ENCODE peak calls at places on chromosomes 13 and 19, in eight cellular contexts. One of them, this sample, is unnamed.

GRCh38 chr19:12955996-12956395 is 1.0 kb downstream of the GADD45GIP1 start:
- ATAC-seq in pancreas: no peak
- ATAC-seq in central memory CD8-positive, alpha-beta T cell: no peak
- ATAC-seq in body of pancreas: no peak
- ATAC-seq in psoas muscle: no peak
- ATAC-seq in T-helper 17 cell: no peak
- ATAC-seq in activated CD4-positive, CD25-positive, alpha-beta regulatory T cell treated with anti-CD3 and anti-CD28 coated beads, Interleukin-2, amount 50 U/mL, for 24 hours: no peak
- ATAC-seq in effector memory CD8-positive, alpha-beta T cell: no peak
- ATAC-seq in this sample: peak

GRCh38 chr19:29672933-29673336 is 7.7 kb downstream of the PLEKHF1 start:
- ATAC-seq in T-helper 17 cell: peak
- ATAC-seq in effector memory CD8-positive, alpha-beta T cell: peak
- ATAC-seq in body of pancreas: no peak
- ATAC-seq in activated CD4-positive, CD25-positive, alpha-beta regulatory T cell treated with anti-CD3 and anti-CD28 coated beads, Interleukin-2, amount 50 U/mL, for 24 hours: peak
- ATAC-seq in psoas muscle: no peak
- ATAC-seq in pancreas: no peak
- ATAC-seq in central memory CD8-positive, alpha-beta T cell: peak
- ATAC-seq in this sample: peak

GRCh38 chr19:16340092-16340491 is 15.5 kb downstream of the KLF2 start:
- ATAC-seq in effector memory CD8-positive, alpha-beta T cell: no peak
- ATAC-seq in T-helper 17 cell: no peak
- ATAC-seq in psoas muscle: no peak
- ATAC-seq in pancreas: no peak
- ATAC-seq in central memory CD8-positive, alpha-beta T cell: no peak
- ATAC-seq in body of pancreas: no peak
- ATAC-seq in activated CD4-positive, CD25-positive, alpha-beta regulatory T cell treated with anti-CD3 and anti-CD28 coated beads, Interleukin-2, amount 50 U/mL, for 24 hours: no peak
- ATAC-seq in this sample: no peak

GRCh38 chr13:31227063-31227462 is 27.3 kb downstream of the B3GLCT start:
- ATAC-seq in central memory CD8-positive, alpha-beta T cell: no peak
- ATAC-seq in effector memory CD8-positive, alpha-beta T cell: no peak
- ATAC-seq in activated CD4-positive, CD25-positive, alpha-beta regulatory T cell treated with anti-CD3 and anti-CD28 coated beads, Interleukin-2, amount 50 U/mL, for 24 hours: no peak
- ATAC-seq in psoas muscle: no peak
- ATAC-seq in T-helper 17 cell: no peak
- ATAC-seq in body of pancreas: no peak
- ATAC-seq in pancreas: no peak
- ATAC-seq in this sample: no peak

GRCh38 chr13:94535775-94536174 is 56.3 kb upstream of the DCT start:
- ATAC-seq in psoas muscle: no peak
- ATAC-seq in effector memory CD8-positive, alpha-beta T cell: no peak
- ATAC-seq in central memory CD8-positive, alpha-beta T cell: no peak
- ATAC-seq in body of pancreas: no peak
- ATAC-seq in activated CD4-positive, CD25-positive, alpha-beta regulatory T cell treated with anti-CD3 and anti-CD28 coated beads, Interleukin-2, amount 50 U/mL, for 24 hours: no peak
- ATAC-seq in T-helper 17 cell: no peak
- ATAC-seq in pancreas: no peak
- ATAC-seq in this sample: no peak

GRCh38 chr13:30567072-30567471 is 50.6 kb upstream of the USPL1 start:
- ATAC-seq in psoas muscle: no peak
- ATAC-seq in central memory CD8-positive, alpha-beta T cell: no peak
- ATAC-seq in effector memory CD8-positive, alpha-beta T cell: peak
- ATAC-seq in pancreas: no peak
- ATAC-seq in activated CD4-positive, CD25-positive, alpha-beta regulatory T cell treated with anti-CD3 and anti-CD28 coated beads, Interleukin-2, amount 50 U/mL, for 24 hours: no peak
- ATAC-seq in body of pancreas: no peak
- ATAC-seq in T-helper 17 cell: no peak
- ATAC-seq in this sample: no peak

GRCh38 chr13:80273717-80274116 is 67.2 kb downstream of the SPRY2 start:
- ATAC-seq in effector memory CD8-positive, alpha-beta T cell: no peak
- ATAC-seq in central memory CD8-positive, alpha-beta T cell: no peak
- ATAC-seq in T-helper 17 cell: no peak
- ATAC-seq in activated CD4-positive, CD25-positive, alpha-beta regulatory T cell treated with anti-CD3 and anti-CD28 coated beads, Interleukin-2, amount 50 U/mL, for 24 hours: no peak
- ATAC-seq in pancreas: no peak
- ATAC-seq in body of pancreas: no peak
- ATAC-seq in psoas muscle: no peak
- ATAC-seq in this sample: no peak

GRCh38 chr19:40175820-40176219 is 15.4 kb upstream of the MAP3K10 start:
- ATAC-seq in central memory CD8-positive, alpha-beta T cell: no peak
- ATAC-seq in pancreas: no peak
- ATAC-seq in activated CD4-positive, CD25-positive, alpha-beta regulatory T cell treated with anti-CD3 and anti-CD28 coated beads, Interleukin-2, amount 50 U/mL, for 24 hours: no peak
- ATAC-seq in psoas muscle: no peak
- ATAC-seq in body of pancreas: no peak
- ATAC-seq in T-helper 17 cell: no peak
- ATAC-seq in effector memory CD8-positive, alpha-beta T cell: no peak
- ATAC-seq in this sample: no peak

GRCh38 chr19:58229255-58229639 is 533 bp downstream of the ZNF544 start:
- ATAC-seq in psoas muscle: peak
- ATAC-seq in effector memory CD8-positive, alpha-beta T cell: peak
- ATAC-seq in activated CD4-positive, CD25-positive, alpha-beta regulatory T cell treated with anti-CD3 and anti-CD28 coated beads, Interleukin-2, amount 50 U/mL, for 24 hours: peak
- ATAC-seq in T-helper 17 cell: peak
- ATAC-seq in body of pancreas: no peak
- ATAC-seq in pancreas: no peak
- ATAC-seq in central memory CD8-positive, alpha-beta T cell: no peak
- ATAC-seq in this sample: peak

GRCh38 chr19:3358392-3358918 is 7.9 kb upstream of the NFIC start:
- ATAC-seq in pancreas: peak
- ATAC-seq in activated CD4-positive, CD25-positive, alpha-beta regulatory T cell treated with anti-CD3 and anti-CD28 coated beads, Interleukin-2, amount 50 U/mL, for 24 hours: no peak
- ATAC-seq in central memory CD8-positive, alpha-beta T cell: peak
- ATAC-seq in body of pancreas: peak
- ATAC-seq in effector memory CD8-positive, alpha-beta T cell: peak
- ATAC-seq in psoas muscle: no peak
- ATAC-seq in T-helper 17 cell: no peak
- ATAC-seq in this sample: no peak

GRCh38 chr13:45333973-45334922 is 6.7 kb downstream of the TPT1 start:
- ATAC-seq in activated CD4-positive, CD25-positive, alpha-beta regulatory T cell treated with anti-CD3 and anti-CD28 coated beads, Interleukin-2, amount 50 U/mL, for 24 hours: peak
- ATAC-seq in pancreas: no peak
- ATAC-seq in T-helper 17 cell: peak
- ATAC-seq in body of pancreas: no peak
- ATAC-seq in psoas muscle: no peak
- ATAC-seq in effector memory CD8-positive, alpha-beta T cell: peak
- ATAC-seq in central memory CD8-positive, alpha-beta T cell: peak
- ATAC-seq in this sample: peak

GRCh38 chr13:112978561-112979405 is 9.8 kb downstream of the MCF2L start:
- ATAC-seq in effector memory CD8-positive, alpha-beta T cell: no peak
- ATAC-seq in psoas muscle: peak
- ATAC-seq in T-helper 17 cell: no peak
- ATAC-seq in pancreas: no peak
- ATAC-seq in activated CD4-positive, CD25-positive, alpha-beta regulatory T cell treated with anti-CD3 and anti-CD28 coated beads, Interleukin-2, amount 50 U/mL, for 24 hours: no peak
- ATAC-seq in body of pancreas: peak
- ATAC-seq in central memory CD8-positive, alpha-beta T cell: no peak
- ATAC-seq in this sample: peak

GRCh38 chr19:18232540-18233223 is 6.4 kb upstream of the PDE4C start:
- ATAC-seq in psoas muscle: no peak
- ATAC-seq in activated CD4-positive, CD25-positive, alpha-beta regulatory T cell treated with anti-CD3 and anti-CD28 coated beads, Interleukin-2, amount 50 U/mL, for 24 hours: no peak
- ATAC-seq in T-helper 17 cell: no peak
- ATAC-seq in central memory CD8-positive, alpha-beta T cell: no peak
- ATAC-seq in pancreas: peak
- ATAC-seq in effector memory CD8-positive, alpha-beta T cell: peak
- ATAC-seq in body of pancreas: peak
- ATAC-seq in this sample: no peak

GRCh38 chr19:45141203-45141900 is 19.4 kb downstream of the NKPD1 start:
- ATAC-seq in activated CD4-positive, CD25-positive, alpha-beta regulatory T cell treated with anti-CD3 and anti-CD28 coated beads, Interleukin-2, amount 50 U/mL, for 24 hours: no peak
- ATAC-seq in T-helper 17 cell: no peak
- ATAC-seq in central memory CD8-positive, alpha-beta T cell: no peak
- ATAC-seq in body of pancreas: no peak
- ATAC-seq in psoas muscle: no peak
- ATAC-seq in effector memory CD8-positive, alpha-beta T cell: no peak
- ATAC-seq in pancreas: no peak
- ATAC-seq in this sample: no peak

GRCh38 chr19:49142866-49143335 is 12.3 kb downstream of the HRC start:
- ATAC-seq in psoas muscle: peak
- ATAC-seq in central memory CD8-positive, alpha-beta T cell: peak
- ATAC-seq in pancreas: peak
- ATAC-seq in activated CD4-positive, CD25-positive, alpha-beta regulatory T cell treated with anti-CD3 and anti-CD28 coated beads, Interleukin-2, amount 50 U/mL, for 24 hours: peak
- ATAC-seq in effector memory CD8-positive, alpha-beta T cell: peak
- ATAC-seq in body of pancreas: peak
- ATAC-seq in T-helper 17 cell: peak
- ATAC-seq in this sample: peak

GRCh38 chr13:38086013-38086412 is 216.4 kb upstream of the TRPC4 start:
- ATAC-seq in pancreas: no peak
- ATAC-seq in T-helper 17 cell: no peak
- ATAC-seq in central memory CD8-positive, alpha-beta T cell: no peak
- ATAC-seq in body of pancreas: no peak
- ATAC-seq in activated CD4-positive, CD25-positive, alpha-beta regulatory T cell treated with anti-CD3 and anti-CD28 coated beads, Interleukin-2, amount 50 U/mL, for 24 hours: no peak
- ATAC-seq in effector memory CD8-positive, alpha-beta T cell: no peak
- ATAC-seq in psoas muscle: no peak
- ATAC-seq in this sample: no peak

GRCh38 chr13:32299893-32300292 is 15.3 kb downstream of the ZAR1L start:
- ATAC-seq in activated CD4-positive, CD25-positive, alpha-beta regulatory T cell treated with anti-CD3 and anti-CD28 coated beads, Interleukin-2, amount 50 U/mL, for 24 hours: no peak
- ATAC-seq in pancreas: no peak
- ATAC-seq in effector memory CD8-positive, alpha-beta T cell: no peak
- ATAC-seq in body of pancreas: no peak
- ATAC-seq in psoas muscle: no peak
- ATAC-seq in central memory CD8-positive, alpha-beta T cell: no peak
- ATAC-seq in T-helper 17 cell: no peak
- ATAC-seq in this sample: no peak

GRCh38 chr13:89375839-89376238 is 1704.7 kb downstream of the SLITRK5 start:
- ATAC-seq in activated CD4-positive, CD25-positive, alpha-beta regulatory T cell treated with anti-CD3 and anti-CD28 coated beads, Interleukin-2, amount 50 U/mL, for 24 hours: no peak
- ATAC-seq in T-helper 17 cell: no peak
- ATAC-seq in body of pancreas: peak
- ATAC-seq in effector memory CD8-positive, alpha-beta T cell: no peak
- ATAC-seq in central memory CD8-positive, alpha-beta T cell: no peak
- ATAC-seq in psoas muscle: no peak
- ATAC-seq in pancreas: no peak
- ATAC-seq in this sample: no peak

GRCh38 chr19:33456076-33456844 is 65.3 kb downstream of the PEPD start:
- ATAC-seq in activated CD4-positive, CD25-positive, alpha-beta regulatory T cell treated with anti-CD3 and anti-CD28 coated beads, Interleukin-2, amount 50 U/mL, for 24 hours: no peak
- ATAC-seq in pancreas: no peak
- ATAC-seq in T-helper 17 cell: no peak
- ATAC-seq in body of pancreas: no peak
- ATAC-seq in psoas muscle: no peak
- ATAC-seq in effector memory CD8-positive, alpha-beta T cell: no peak
- ATAC-seq in central memory CD8-positive, alpha-beta T cell: no peak
- ATAC-seq in this sample: peak

GRCh38 chr19:3655402-3656072 is 28.9 kb upstream of the CACTIN start:
- ATAC-seq in pancreas: no peak
- ATAC-seq in effector memory CD8-positive, alpha-beta T cell: no peak
- ATAC-seq in T-helper 17 cell: no peak
- ATAC-seq in psoas muscle: peak
- ATAC-seq in central memory CD8-positive, alpha-beta T cell: no peak
- ATAC-seq in activated CD4-positive, CD25-positive, alpha-beta regulatory T cell treated with anti-CD3 and anti-CD28 coated beads, Interleukin-2, amount 50 U/mL, for 24 hours: no peak
- ATAC-seq in body of pancreas: no peak
- ATAC-seq in this sample: peak

GRCh38 chr19:29576761-29577661 is 29.1 kb upstream of the POP4 start:
- ATAC-seq in effector memory CD8-positive, alpha-beta T cell: no peak
- ATAC-seq in activated CD4-positive, CD25-positive, alpha-beta regulatory T cell treated with anti-CD3 and anti-CD28 coated beads, Interleukin-2, amount 50 U/mL, for 24 hours: peak
- ATAC-seq in central memory CD8-positive, alpha-beta T cell: no peak
- ATAC-seq in body of pancreas: no peak
- ATAC-seq in pancreas: no peak
- ATAC-seq in T-helper 17 cell: no peak
- ATAC-seq in psoas muscle: no peak
- ATAC-seq in this sample: peak

GRCh38 chr19:1211494-1212234 is 6.1 kb downstream of the STK11 start:
- ATAC-seq in pancreas: peak
- ATAC-seq in T-helper 17 cell: no peak
- ATAC-seq in psoas muscle: no peak
- ATAC-seq in body of pancreas: peak
- ATAC-seq in effector memory CD8-positive, alpha-beta T cell: no peak
- ATAC-seq in activated CD4-positive, CD25-positive, alpha-beta regulatory T cell treated with anti-CD3 and anti-CD28 coated beads, Interleukin-2, amount 50 U/mL, for 24 hours: no peak
- ATAC-seq in central memory CD8-positive, alpha-beta T cell: no peak
- ATAC-seq in this sample: no peak

GRCh38 chr13:27455331-27455855 is 5.0 kb upstream of the MTIF3 start:
- ATAC-seq in psoas muscle: no peak
- ATAC-seq in T-helper 17 cell: no peak
- ATAC-seq in activated CD4-positive, CD25-positive, alpha-beta regulatory T cell treated with anti-CD3 and anti-CD28 coated beads, Interleukin-2, amount 50 U/mL, for 24 hours: peak
- ATAC-seq in pancreas: no peak
- ATAC-seq in effector memory CD8-positive, alpha-beta T cell: no peak
- ATAC-seq in central memory CD8-positive, alpha-beta T cell: no peak
- ATAC-seq in body of pancreas: no peak
- ATAC-seq in this sample: no peak

GRCh38 chr19:661427-662196 is 1.4 kb downstream of the RNF126 start:
- ATAC-seq in central memory CD8-positive, alpha-beta T cell: peak
- ATAC-seq in psoas muscle: no peak
- ATAC-seq in body of pancreas: no peak
- ATAC-seq in T-helper 17 cell: peak
- ATAC-seq in pancreas: no peak
- ATAC-seq in effector memory CD8-positive, alpha-beta T cell: peak
- ATAC-seq in activated CD4-positive, CD25-positive, alpha-beta regulatory T cell treated with anti-CD3 and anti-CD28 coated beads, Interleukin-2, amount 50 U/mL, for 24 hours: peak
- ATAC-seq in this sample: peak

GRCh38 chr19:6925801-6926751 is 38.7 kb downstream of the ADGRE1 start:
- ATAC-seq in central memory CD8-positive, alpha-beta T cell: no peak
- ATAC-seq in T-helper 17 cell: peak
- ATAC-seq in effector memory CD8-positive, alpha-beta T cell: peak
- ATAC-seq in psoas muscle: no peak
- ATAC-seq in body of pancreas: no peak
- ATAC-seq in activated CD4-positive, CD25-positive, alpha-beta regulatory T cell treated with anti-CD3 and anti-CD28 coated beads, Interleukin-2, amount 50 U/mL, for 24 hours: peak
- ATAC-seq in pancreas: no peak
- ATAC-seq in this sample: no peak